ENCODE peak calls at places on chromosomes 6 and 20, in four cellular contexts. T is stomach, X is IMR-90, C is bronchial epithelial cell. F is an unnamed sample.
A peak's percentile ranks its signal among the peaks of the same experiment; 100 is the strongest.

GRCh38 chr20:60192351-60192750 is 234.1 kb downstream of the CDH26 start:
- DNase-seq in T (no peak), X (peak; percentile 17), C (no peak), F (no peak)

GRCh38 chr6:106825156-106825555 is 149.4 kb downstream of the CD24 start:
- DNase-seq in T (no peak), X (no peak), C (peak; percentile 8), F (no peak)

GRCh38 chr20:52889225-52889624 is 82.9 kb upstream of the TSHZ2 start:
- DNase-seq in T (no peak), X (no peak), C (peak; percentile 89), F (no peak)

GRCh38 chr20:41275181-41275793 is 42.2 kb downstream of the ZHX3 start:
- DNase-seq in T (peak; percentile 38), X (peak; percentile 73), C (peak; percentile 80), F (no peak)

GRCh38 chr6:49565855-49566254 is 15.4 kb downstream of the C6orf141 start:
- DNase-seq in T (no peak), X (no peak), C (peak; percentile 50), F (no peak)

GRCh38 chr6:132443206-132443605 is 41.9 kb upstream of the MOXD1 start:
- DNase-seq in T (no peak), X (peak; percentile 20), C (peak; percentile 18), F (no peak)

GRCh38 chr6:3124667-3125066 is 6.2 kb downstream of the BPHL start:
- DNase-seq in T (no peak), X (no peak), C (no peak), F (no peak)

GRCh38 chr6:57135885-57136284 is 36.2 kb upstream of the BAG2 start:
- DNase-seq in T (no peak), X (peak; percentile 68), C (no peak), F (no peak)

GRCh38 chr6:134619789-134620188 is 301.9 kb upstream of the SGK1 start:
- DNase-seq in T (no peak), X (peak; percentile 89), C (peak; percentile 65), F (no peak)

GRCh38 chr20:45817652-45818194 is 5.3 kb downstream of the UBE2C start:
- DNase-seq in T (no peak), X (peak; percentile 81), C (peak; percentile 73), F (no peak)

GRCh38 chr6:35419431-35419830 is 32.7 kb upstream of the FANCE start:
- DNase-seq in T (no peak), X (peak; percentile 91), C (no peak), F (peak; percentile 40)

GRCh38 chr6:24691550-24691949 is 24.7 kb downstream of the ACOT13 start:
- DNase-seq in T (no peak), X (no peak), C (no peak), F (no peak)

GRCh38 chr20:57007171-57007540 is 259.3 kb downstream of the BMP7 start:
- DNase-seq in T (no peak), X (no peak), C (no peak), F (no peak)

GRCh38 chr6:7144810-7145209 is 37.0 kb downstream of the RREB1 start:
- DNase-seq in T (no peak), X (no peak), C (no peak), F (no peak)

GRCh38 chr6:17957488-17957887 is 29.9 kb downstream of the KIF13A start:
- DNase-seq in T (no peak), X (peak; percentile 70), C (no peak), F (peak; percentile 13)

GRCh38 chr6:34522740-34523139 is 33.4 kb downstream of the SPDEF start:
- DNase-seq in T (no peak), X (no peak), C (no peak), F (no peak)

GRCh38 chr6:110341671-110342304 is 16.4 kb downstream of the METTL24 start:
- DNase-seq in T (no peak), X (peak; percentile 32), C (no peak), F (peak; percentile 23)

GRCh38 chr6:71279740-71280139 is 8.9 kb upstream of the OGFRL1 start:
- DNase-seq in T (no peak), X (no peak), C (no peak), F (no peak)

GRCh38 chr6:127582777-127583462 is 5.9 kb downstream of the C6orf58 start:
- DNase-seq in T (no peak), X (peak; percentile 89), C (peak; percentile 94), F (no peak)

GRCh38 chr6:96939019-96939805 is 14.7 kb downstream of the KLHL32 start:
- DNase-seq in T (no peak), X (peak; percentile 29), C (peak; percentile 88), F (no peak)

GRCh38 chr6:46338098-46338497 is 153.2 kb downstream of the RCAN2 start:
- DNase-seq in T (no peak), X (no peak), C (no peak), F (peak; percentile 82)

GRCh38 chr20:55143605-55144004 is 668.2 kb downstream of the DOK5 start:
- DNase-seq in T (no peak), X (no peak), C (peak; percentile 85), F (no peak)

GRCh38 chr6:84764332-84765049 is at the start of gene TBX18:
- DNase-seq in T (peak; percentile 39), X (peak; percentile 88), C (peak; percentile 91), F (no peak)

GRCh38 chr20:35005463-35005961 is 49.8 kb downstream of the MYH7B start:
- DNase-seq in T (no peak), X (no peak), C (no peak), F (no peak)

GRCh38 chr6:67459556-67459955 is 1175.5 kb upstream of the ADGRB3 start:
- DNase-seq in T (no peak), X (no peak), C (peak; percentile 70), F (no peak)

GRCh38 chr6:122789862-122790739 is 1.0 kb downstream of the SMPDL3A start:
- DNase-seq in T (no peak), X (peak; percentile 30), C (peak; percentile 60), F (peak; percentile 15)
- TF ChIP-seq CTCF in T (no peak), X (no peak), C (peak; percentile 1), F (no peak)

DNA sequence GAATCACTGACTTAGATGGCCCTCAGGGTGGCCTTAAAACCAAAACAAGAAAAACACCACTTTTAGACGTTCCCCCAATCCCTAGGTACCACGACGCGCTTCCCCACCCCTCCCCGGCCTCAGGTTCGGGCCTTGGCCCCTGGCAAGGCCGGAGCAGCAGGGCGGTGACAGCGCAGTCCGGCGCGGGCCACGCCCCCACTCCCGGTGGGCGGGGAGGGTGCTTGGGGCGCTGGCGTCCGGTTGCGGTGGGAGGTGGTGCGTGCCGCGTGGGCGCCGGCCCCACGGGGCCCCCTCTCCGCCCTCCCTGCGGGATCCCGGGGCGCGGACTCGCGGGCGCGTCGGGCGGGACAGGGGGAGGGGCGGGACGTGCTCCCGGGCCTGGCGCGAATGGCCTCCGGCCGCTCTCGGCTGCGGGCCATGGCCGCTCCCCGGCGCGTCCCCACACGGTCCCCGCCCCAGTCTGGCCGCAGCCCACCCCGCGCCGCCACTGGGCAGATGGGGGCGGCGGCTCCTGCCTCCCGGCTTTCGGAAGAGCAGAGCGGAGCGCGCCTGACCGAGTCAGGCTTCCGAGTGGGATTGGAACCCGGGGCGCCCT is 852 bp upstream of the PPP1R3G start:
- DNase-seq in T (no peak), X (no peak), C (no peak), F (peak; percentile 28)
- H3K4me3 ChIP-seq in T (peak overlapping the region; percentile 66), X (peak overlapping the region; percentile 49), C (peak overlapping the region; percentile 47), F (peak overlapping the region; percentile 87)

GRCh38 chr6:166526937-166527336 is 59.5 kb downstream of the RAMACL start:
- DNase-seq in T (no peak), X (no peak), C (no peak), F (no peak)
- TF ChIP-seq CTCF in T (no peak), X (no peak), C (no peak), F (no peak)

GRCh38 chr6:159693128-159693893 is at the start of gene SOD2:
- DNase-seq in T (peak; percentile 89), X (peak; percentile 81), C (peak; percentile 44), F (peak; percentile 90)

GRCh38 chr6:159692303-159693127 is 526 bp downstream of the SOD2 start:
- DNase-seq in T (peak; percentile 62), X (peak; percentile 42), C (peak; percentile 54), F (peak; percentile 74)

GRCh38 chr6:159688977-159689376 is 4.1 kb downstream of the SOD2 start:
- DNase-seq in T (no peak), X (no peak), C (no peak), F (no peak)

GRCh38 chr6:159691963-159692287 is 1.1 kb downstream of the SOD2 start:
- DNase-seq in T (no peak), X (no peak), C (no peak), F (peak; percentile 14)

GRCh38 chr6:159691133-159691962 is 1.7 kb downstream of the SOD2 start:
- DNase-seq in T (no peak), X (peak; percentile 92), C (peak; percentile 86), F (peak; percentile 67)
- H3K4me3 ChIP-seq in T (peak overlapping the region; percentile 98), X (peak overlapping the region; percentile 99), C (peak overlapping the region; percentile 70), F (peak overlapping the region; percentile 77)

GRCh38 chr6:52087498-52087999 is at the start of gene PKHD1:
- DNase-seq in T (peak; percentile 48), X (peak; percentile 13), C (peak; percentile 54), F (peak; percentile 24)
- TF ChIP-seq CTCF in T (no peak), X (peak; percentile 31), C (peak; percentile 58), F (peak; percentile 47)

GRCh38 chr6:109000289-109000688 is 94.4 kb downstream of the SESN1 start:
- DNase-seq in T (no peak), X (no peak), C (no peak), F (no peak)

GRCh38 chr6:109002882-109003281 is 91.8 kb downstream of the SESN1 start:
- DNase-seq in T (no peak), X (no peak), C (no peak), F (no peak)

GRCh38 chr6:108999428-108999827 is 95.2 kb downstream of the SESN1 start:
- DNase-seq in T (no peak), X (no peak), C (no peak), F (no peak)

GRCh38 chr6:109001554-109001953 is 93.1 kb downstream of the SESN1 start:
- DNase-seq in T (no peak), X (no peak), C (no peak), F (no peak)

DNA sequence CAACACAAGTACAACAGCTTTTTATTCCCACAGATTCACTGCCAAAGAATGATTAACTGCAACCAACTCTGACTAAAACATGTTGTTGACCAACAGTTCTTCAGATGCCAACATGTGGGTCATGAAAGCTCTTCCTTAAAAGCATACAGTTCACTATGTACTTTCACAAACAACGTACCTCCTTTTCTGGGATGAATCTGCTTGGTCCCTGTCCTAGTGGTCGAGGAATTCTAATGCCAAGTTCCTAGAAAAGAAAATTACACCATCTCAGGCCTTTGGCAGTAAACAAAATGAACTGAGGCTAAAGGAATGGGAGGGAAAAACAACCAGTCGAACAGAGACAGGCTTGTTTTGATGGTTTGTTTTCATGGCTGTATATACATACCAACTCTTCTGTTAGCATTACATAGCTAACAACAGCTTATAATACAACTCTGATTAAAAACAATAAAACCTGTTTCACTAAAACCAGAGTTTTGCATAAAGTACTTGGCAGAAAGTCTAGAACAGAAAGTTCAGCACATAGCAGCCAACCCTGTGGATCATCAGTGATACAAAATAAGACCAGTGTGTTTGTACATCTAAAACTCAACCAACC is 92.4 kb downstream of the SESN1 start:
- DNase-seq in T (no peak), X (peak; percentile 8), C (peak; percentile 80), F (peak; percentile 1)
- H3K4me3 ChIP-seq in T (no peak overlapping the region), X (no peak overlapping the region), C (no peak overlapping the region), F (no peak overlapping the region)

F was measured in GM12865.